ENCODE peak calls at places on chromosomes 4 and X, in five cellular contexts. One of them, this sample, is unnamed.

GRCh38 chr4:185238261-185238681 is 28.9 kb downstream of the SNX25 start:
- DNase-seq in cardiac septum: no peak
- DNase-seq in NCI-H2029: no peak
- DNase-seq in stimulated activated CD8-positive, alpha-beta memory T cell treated with anti-CD3 and anti-CD28 coated beads, Interleukin-4, amount 100 ng/mL, for 24 hours: no peak
- DNase-seq in M059J: peak
- DNase-seq in this sample: no peak

GRCh38 chr4:121072836-121073362 is 564 bp upstream of the NDNF start:
- DNase-seq in M059J: no peak
- DNase-seq in NCI-H2029: no peak
- DNase-seq in cardiac septum: peak
- DNase-seq in stimulated activated CD8-positive, alpha-beta memory T cell treated with anti-CD3 and anti-CD28 coated beads, Interleukin-4, amount 100 ng/mL, for 24 hours: no peak
- DNase-seq in this sample: no peak

GRCh38 chr4:107034091-107034698 is 1.9 kb downstream of the DKK2 start:
- DNase-seq in stimulated activated CD8-positive, alpha-beta memory T cell treated with anti-CD3 and anti-CD28 coated beads, Interleukin-4, amount 100 ng/mL, for 24 hours: no peak
- DNase-seq in M059J: peak
- DNase-seq in NCI-H2029: no peak
- DNase-seq in cardiac septum: no peak
- DNase-seq in this sample: peak

GRCh38 chrX:69388526-69388925 is 115.6 kb upstream of the NALF2 start:
- DNase-seq in cardiac septum: no peak
- DNase-seq in stimulated activated CD8-positive, alpha-beta memory T cell treated with anti-CD3 and anti-CD28 coated beads, Interleukin-4, amount 100 ng/mL, for 24 hours: no peak
- DNase-seq in NCI-H2029: peak
- DNase-seq in M059J: no peak
- DNase-seq in this sample: no peak

GRCh38 chr4:7842384-7843279 is 97.0 kb downstream of the AFAP1 start:
- DNase-seq in M059J: peak
- DNase-seq in NCI-H2029: no peak
- DNase-seq in stimulated activated CD8-positive, alpha-beta memory T cell treated with anti-CD3 and anti-CD28 coated beads, Interleukin-4, amount 100 ng/mL, for 24 hours: no peak
- DNase-seq in cardiac septum: no peak
- DNase-seq in this sample: no peak

GRCh38 chrX:75301060-75301459 is 27.2 kb downstream of the UPRT start:
- DNase-seq in NCI-H2029: no peak
- DNase-seq in stimulated activated CD8-positive, alpha-beta memory T cell treated with anti-CD3 and anti-CD28 coated beads, Interleukin-4, amount 100 ng/mL, for 24 hours: no peak
- DNase-seq in M059J: no peak
- DNase-seq in cardiac septum: no peak
- DNase-seq in this sample: no peak

GRCh38 chr4:175656615-175657014 is 155.4 kb downstream of the GPM6A start:
- DNase-seq in NCI-H2029: no peak
- DNase-seq in stimulated activated CD8-positive, alpha-beta memory T cell treated with anti-CD3 and anti-CD28 coated beads, Interleukin-4, amount 100 ng/mL, for 24 hours: no peak
- DNase-seq in M059J: no peak
- DNase-seq in cardiac septum: no peak
- DNase-seq in this sample: no peak

GRCh38 chr4:34512631-34513030 is 1731.7 kb downstream of the ARAP2 start:
- DNase-seq in stimulated activated CD8-positive, alpha-beta memory T cell treated with anti-CD3 and anti-CD28 coated beads, Interleukin-4, amount 100 ng/mL, for 24 hours: no peak
- DNase-seq in NCI-H2029: no peak
- DNase-seq in M059J: no peak
- DNase-seq in cardiac septum: no peak
- DNase-seq in this sample: no peak

GRCh38 chr4:41939016-41939623 is 3.9 kb downstream of the TMEM33 start:
- DNase-seq in M059J: no peak
- DNase-seq in NCI-H2029: peak
- DNase-seq in cardiac septum: no peak
- DNase-seq in stimulated activated CD8-positive, alpha-beta memory T cell treated with anti-CD3 and anti-CD28 coated beads, Interleukin-4, amount 100 ng/mL, for 24 hours: no peak
- DNase-seq in this sample: no peak

GRCh38 chr4:52312722-52313121 is 261.6 kb downstream of the SPATA18 start:
- DNase-seq in NCI-H2029: no peak
- DNase-seq in stimulated activated CD8-positive, alpha-beta memory T cell treated with anti-CD3 and anti-CD28 coated beads, Interleukin-4, amount 100 ng/mL, for 24 hours: no peak
- DNase-seq in cardiac septum: no peak
- DNase-seq in M059J: no peak
- DNase-seq in this sample: no peak

GRCh38 chr4:113350576-113350975 is 301.1 kb downstream of the ANK2 start:
- DNase-seq in M059J: peak
- DNase-seq in stimulated activated CD8-positive, alpha-beta memory T cell treated with anti-CD3 and anti-CD28 coated beads, Interleukin-4, amount 100 ng/mL, for 24 hours: no peak
- DNase-seq in cardiac septum: no peak
- DNase-seq in NCI-H2029: no peak
- DNase-seq in this sample: no peak

GRCh38 chr4:145812902-145813301 is 125.7 kb downstream of the ZNF827 start:
- DNase-seq in M059J: peak
- DNase-seq in stimulated activated CD8-positive, alpha-beta memory T cell treated with anti-CD3 and anti-CD28 coated beads, Interleukin-4, amount 100 ng/mL, for 24 hours: no peak
- DNase-seq in NCI-H2029: no peak
- DNase-seq in cardiac septum: no peak
- DNase-seq in this sample: no peak

GRCh38 chr4:128979934-128980333 is 113.4 kb downstream of the SCLT1 start:
- DNase-seq in cardiac septum: no peak
- DNase-seq in stimulated activated CD8-positive, alpha-beta memory T cell treated with anti-CD3 and anti-CD28 coated beads, Interleukin-4, amount 100 ng/mL, for 24 hours: no peak
- DNase-seq in M059J: peak
- DNase-seq in NCI-H2029: no peak
- DNase-seq in this sample: no peak

GRCh38 chrX:22196151-22196550 is 76.6 kb upstream of the CBLL2 start:
- DNase-seq in M059J: peak
- DNase-seq in NCI-H2029: no peak
- DNase-seq in cardiac septum: no peak
- DNase-seq in stimulated activated CD8-positive, alpha-beta memory T cell treated with anti-CD3 and anti-CD28 coated beads, Interleukin-4, amount 100 ng/mL, for 24 hours: no peak
- DNase-seq in this sample: no peak

GRCh38 chr4:6541789-6542188 is 33.2 kb upstream of the MAN2B2 start:
- DNase-seq in NCI-H2029: no peak
- DNase-seq in cardiac septum: no peak
- DNase-seq in stimulated activated CD8-positive, alpha-beta memory T cell treated with anti-CD3 and anti-CD28 coated beads, Interleukin-4, amount 100 ng/mL, for 24 hours: no peak
- DNase-seq in M059J: peak
- DNase-seq in this sample: no peak

GRCh38 chr4:126396703-126397102 is 1081.9 kb downstream of the FAT4 start:
- DNase-seq in cardiac septum: no peak
- DNase-seq in M059J: no peak
- DNase-seq in NCI-H2029: no peak
- DNase-seq in stimulated activated CD8-positive, alpha-beta memory T cell treated with anti-CD3 and anti-CD28 coated beads, Interleukin-4, amount 100 ng/mL, for 24 hours: no peak
- DNase-seq in this sample: no peak

GRCh38 chr4:88843067-88843723 is 145.6 kb upstream of the NAP1L5 start:
- DNase-seq in stimulated activated CD8-positive, alpha-beta memory T cell treated with anti-CD3 and anti-CD28 coated beads, Interleukin-4, amount 100 ng/mL, for 24 hours: no peak
- DNase-seq in cardiac septum: no peak
- DNase-seq in NCI-H2029: peak
- DNase-seq in M059J: no peak
- DNase-seq in this sample: peak

GRCh38 chr4:6443035-6444023 is 29.1 kb downstream of the PPP2R2C start:
- DNase-seq in M059J: peak
- DNase-seq in NCI-H2029: no peak
- DNase-seq in cardiac septum: peak
- DNase-seq in stimulated activated CD8-positive, alpha-beta memory T cell treated with anti-CD3 and anti-CD28 coated beads, Interleukin-4, amount 100 ng/mL, for 24 hours: no peak
- DNase-seq in this sample: no peak

GRCh38 chrX:2664497-2664896 is 26.6 kb upstream of the CD99 start:
- DNase-seq in NCI-H2029: no peak
- DNase-seq in M059J: no peak
- DNase-seq in cardiac septum: no peak
- DNase-seq in stimulated activated CD8-positive, alpha-beta memory T cell treated with anti-CD3 and anti-CD28 coated beads, Interleukin-4, amount 100 ng/mL, for 24 hours: no peak
- DNase-seq in this sample: no peak

GRCh38 chr4:158940276-158940675 is 162.6 kb upstream of the RAPGEF2 start:
- DNase-seq in M059J: no peak
- DNase-seq in cardiac septum: no peak
- DNase-seq in NCI-H2029: no peak
- DNase-seq in stimulated activated CD8-positive, alpha-beta memory T cell treated with anti-CD3 and anti-CD28 coated beads, Interleukin-4, amount 100 ng/mL, for 24 hours: no peak
- DNase-seq in this sample: no peak

GRCh38 chrX:108712886-108713285 is 23.5 kb downstream of the IRS4 start:
- DNase-seq in cardiac septum: no peak
- DNase-seq in NCI-H2029: no peak
- DNase-seq in M059J: no peak
- DNase-seq in stimulated activated CD8-positive, alpha-beta memory T cell treated with anti-CD3 and anti-CD28 coated beads, Interleukin-4, amount 100 ng/mL, for 24 hours: no peak
- DNase-seq in this sample: no peak

This sample was measured in SHP77 treated with DMSO at 0.1 percent for 48 hours.